ENCODE peak calls at places on chromosome 16, in four cellular contexts. Y, E, F and O are unnamed samples.

GRCh38 chr16:88298882-88299745 is 83.6 kb upstream of the ZNF469 start:
- DNase-seq in E (no peak), Y (no peak), F (no peak), O (no peak)

GRCh38 chr16:4415538-4416199 is 727 bp downstream of the CORO7 start:
- DNase-seq in E (peak), Y (no peak), F (no peak), O (peak)

GRCh38 chr16:20928774-20929411 is 28.3 kb downstream of the LYRM1 start:
- DNase-seq in E (no peak), Y (no peak), F (no peak), O (no peak)

GRCh38 chr16:11405331-11406176 is 60.3 kb downstream of the RMI2 start:
- DNase-seq in E (no peak), Y (no peak), F (no peak), O (no peak)

GRCh38 chr16:72997141-72997542 is 50.8 kb downstream of the ZFHX3 start:
- DNase-seq in Y (no peak), F (no peak), E (peak), O (no peak)

GRCh38 chr16:23710008-23710407 is 3.0 kb downstream of the ERN2 start:
- DNase-seq in E (no peak), F (no peak), Y (no peak), O (no peak)

GRCh38 chr16:9138731-9139501 is 47.5 kb downstream of the HAPSTR1 start:
- DNase-seq in Y (no peak), F (peak), E (peak), O (no peak)

GRCh38 chr16:50555269-50555875 is 7.2 kb downstream of the NKD1 start:
- DNase-seq in F (no peak), E (no peak), Y (no peak), O (no peak)

GRCh38 chr16:14307623-14308356 is 236.7 kb downstream of the MRTFB start:
- DNase-seq in F (no peak), Y (no peak), E (no peak), O (no peak)

GRCh38 chr16:87924041-87924851 is 12.1 kb downstream of the CA5A start:
- DNase-seq in E (no peak), Y (no peak), F (no peak), O (no peak)

GRCh38 chr16:72860726-72861562 is 187.0 kb downstream of the ZFHX3 start:
- DNase-seq in Y (no peak), F (no peak), E (no peak), O (no peak)

GRCh38 chr16:71542377-71542776 is 16.2 kb downstream of the CHST4 start:
- DNase-seq in Y (no peak), F (no peak), E (no peak), O (no peak)

GRCh38 chr16:11738742-11739544 is 3.7 kb downstream of the TXNDC11 start:
- DNase-seq in E (no peak), F (no peak), Y (no peak), O (no peak)

GRCh38 chr16:11629071-11630030 is 38.9 kb upstream of the SNN start:
- DNase-seq in F (no peak), E (no peak), Y (no peak), O (no peak)

GRCh38 chr16:64122177-64122576 is 999.7 kb downstream of the CDH11 start:
- DNase-seq in Y (no peak), E (peak), F (no peak), O (no peak)

GRCh38 chr16:3138823-3139426 is 4.1 kb downstream of the ZNF213 start:
- DNase-seq in E (no peak), F (no peak), Y (no peak), O (no peak)

GRCh38 chr16:85556456-85557082 is 56.6 kb upstream of the GSE1 start:
- DNase-seq in F (peak), Y (no peak), E (peak), O (no peak)

GRCh38 chr16:24700549-24701392 is 28.7 kb upstream of the TNRC6A start:
- DNase-seq in F (peak), Y (peak), E (peak), O (no peak)

GRCh38 chr16:85476389-85476788 is 136.7 kb upstream of the GSE1 start:
- DNase-seq in Y (no peak), F (no peak), E (no peak), O (no peak)

GRCh38 chr16:85601730-85602401 is 11.3 kb upstream of the GSE1 start:
- DNase-seq in F (peak), Y (no peak), E (no peak), O (no peak)

DNA sequence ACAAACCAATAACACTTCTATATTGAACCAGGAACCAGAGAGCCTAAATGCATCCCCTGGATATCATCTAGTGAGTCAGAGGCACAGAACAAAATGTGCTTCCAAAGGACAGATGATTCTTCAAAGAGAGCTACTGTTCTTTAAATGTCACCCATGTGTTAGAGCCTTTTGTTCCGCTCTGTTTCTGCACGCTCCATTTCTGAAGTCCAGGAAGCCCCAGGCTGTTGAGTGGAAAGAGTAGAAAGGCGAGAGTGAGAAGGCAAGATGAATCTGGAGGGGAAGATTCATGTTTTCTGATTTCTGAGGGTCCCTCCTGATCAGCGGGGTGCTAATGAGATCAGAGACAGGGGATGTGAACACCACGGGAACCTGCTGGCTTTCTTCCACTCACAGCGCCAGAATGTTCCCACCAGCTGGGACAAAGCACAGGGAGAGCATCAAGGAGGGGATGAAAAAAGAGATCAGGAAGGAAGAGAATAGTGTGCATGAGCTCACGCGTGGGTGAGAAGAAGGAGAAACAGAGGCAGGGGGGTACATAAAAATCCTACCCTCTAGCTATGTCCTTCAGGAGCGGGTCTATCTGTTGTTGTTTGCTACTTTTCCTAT is 559.9 kb upstream of the HSBP1 start:
- DNase-seq in F (no peak), E (no peak), Y (no peak), O (no peak)
- H3K27ac ChIP-seq in F (no peak), E (no peak), Y (no peak), O (peak)

GRCh38 chr16:27634781-27635180 is 84.8 kb downstream of the KATNIP start:
- DNase-seq in Y (no peak), F (no peak), E (no peak), O (no peak)
- H3K27ac ChIP-seq in Y (no peak), F (no peak), E (no peak), O (no peak)

DNA sequence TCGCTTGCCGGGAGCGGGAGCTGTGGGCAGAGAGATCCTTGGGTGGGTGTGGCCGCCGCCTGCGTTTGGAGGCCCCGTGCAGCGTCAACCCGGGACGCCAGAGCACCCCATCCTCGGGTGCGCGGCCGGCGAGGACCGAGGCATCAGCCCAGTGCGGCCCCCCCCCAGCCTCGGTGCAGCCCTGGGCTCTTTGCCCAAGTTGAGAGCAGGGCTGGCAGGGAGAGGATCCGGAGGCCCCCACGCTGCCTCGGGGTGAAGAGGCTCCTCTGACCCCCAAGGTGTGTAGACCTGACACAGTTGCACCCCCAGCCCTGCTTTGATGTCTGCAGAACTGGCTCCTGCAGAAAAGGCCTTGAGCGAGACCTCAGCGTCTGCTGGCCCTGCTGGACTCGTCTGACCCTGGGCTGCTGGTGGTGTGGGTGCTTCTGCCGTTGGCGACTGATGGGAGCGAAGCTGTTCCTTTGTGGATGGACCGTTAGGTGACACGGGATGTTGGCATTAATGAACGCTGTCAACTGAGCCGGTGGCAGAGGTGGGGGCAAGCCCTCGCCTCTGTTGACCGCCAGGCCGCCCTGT is 8.0 kb downstream of the CACNA1H start:
- DNase-seq in E (no peak), Y (no peak), F (no peak), O (no peak)
- H3K27ac ChIP-seq in E (peak), Y (peak), F (peak), O (no peak)

DNA sequence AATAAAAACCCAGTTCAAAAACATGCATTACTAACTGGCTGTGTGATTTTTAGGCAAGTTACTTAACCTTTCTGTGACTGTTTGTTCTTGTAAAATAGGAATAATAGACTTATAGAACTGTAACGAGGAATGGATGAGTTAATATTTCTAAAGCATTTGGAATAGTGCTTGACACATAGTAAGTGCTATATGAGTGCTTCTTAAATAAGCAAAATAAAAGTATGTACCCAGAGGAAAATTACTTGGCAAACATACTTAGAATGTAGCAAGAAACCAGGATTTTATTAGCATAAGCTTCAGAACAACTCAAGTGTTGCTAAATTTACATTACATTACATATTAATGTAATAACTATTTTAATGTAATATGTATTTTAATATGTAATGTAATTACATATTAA is 14.0 kb downstream of the NFAT5 start:
- DNase-seq in F (no peak), Y (no peak), E (no peak), O (no peak)
- H3K27ac ChIP-seq in F (no peak), Y (no peak), E (no peak), O (no peak)

DNA sequence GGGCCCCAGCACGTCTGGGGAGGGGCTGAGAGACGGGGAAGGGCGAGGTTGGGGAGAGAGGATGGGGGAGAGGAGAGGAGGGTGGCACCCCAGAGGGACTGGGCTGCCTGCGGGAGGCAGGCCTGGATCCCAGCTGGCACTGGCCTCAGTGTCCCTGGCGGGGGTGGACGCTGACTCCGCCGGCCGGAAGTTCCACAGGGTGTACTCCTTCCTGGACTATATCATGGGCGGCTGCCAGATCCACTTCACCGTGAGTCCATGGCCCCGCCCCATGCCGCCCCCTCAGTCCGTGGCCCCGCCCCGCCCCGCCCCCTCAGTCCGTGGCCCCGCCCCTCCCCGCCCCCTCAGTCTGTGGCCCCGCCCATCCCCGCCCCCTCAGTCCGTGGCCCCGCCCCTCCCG is 11.3 kb downstream of the CPNE7 start:
- DNase-seq in Y (no peak), E (no peak), F (no peak), O (no peak)
- H3K27ac ChIP-seq in Y (no peak), E (no peak), F (no peak), O (no peak)

DNA sequence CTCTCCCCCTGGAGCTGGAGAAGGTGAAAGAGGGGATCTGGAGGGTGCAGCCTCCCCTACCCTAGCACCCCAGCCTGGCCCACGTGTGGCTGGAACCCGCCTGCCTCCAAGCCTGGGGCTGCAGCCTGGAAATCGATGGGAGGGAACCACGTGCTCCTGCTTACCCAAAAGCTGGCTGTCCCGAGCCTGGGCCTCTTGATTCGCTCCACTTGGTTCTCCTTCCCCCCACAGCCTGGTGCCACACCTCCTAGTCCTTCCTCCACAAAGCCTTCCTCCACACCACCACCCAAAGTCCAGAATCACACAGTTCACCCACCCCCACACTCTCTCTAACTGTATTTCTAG is 29.3 kb downstream of the CFAP20 start:
- DNase-seq in Y (no peak), E (no peak), F (no peak), O (no peak)
- H3K27ac ChIP-seq in Y (no peak), E (no peak), F (no peak), O (no peak)

DNA sequence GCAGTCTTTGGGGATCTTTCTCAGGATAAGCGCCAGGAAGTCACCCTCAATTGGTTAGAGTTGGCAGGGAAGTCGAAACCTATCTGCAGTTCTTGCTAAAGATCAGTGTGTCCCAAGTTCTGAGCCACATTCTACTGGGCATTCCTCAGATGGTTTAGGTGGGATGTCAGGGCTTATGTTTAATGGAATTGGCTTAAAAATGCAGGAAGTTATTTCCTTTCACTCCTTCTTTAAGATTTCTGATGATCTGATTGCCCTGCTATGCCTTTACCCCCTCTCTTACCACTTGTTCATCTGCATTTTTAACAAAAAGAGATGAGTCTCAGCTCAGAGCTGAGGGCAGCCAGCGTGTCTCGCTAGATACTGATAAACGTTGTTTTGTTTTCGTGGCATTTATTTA is 30.8 kb downstream of the FOXL1 start:
- DNase-seq in F (no peak), E (no peak), Y (no peak), O (no peak)
- H3K27ac ChIP-seq in F (no peak), E (no peak), Y (no peak), O (no peak)

GRCh38 chr16:69327585-69328310 is 2.6 kb downstream of the PDF start:
- DNase-seq in E (no peak), F (peak), Y (no peak), O (no peak)

GRCh38 chr16:69324013-69324531 is 6.3 kb downstream of the PDF start:
- DNase-seq in F (peak), Y (no peak), E (peak), O (no peak)

GRCh38 chr16:69325784-69326171 is 4.6 kb downstream of the PDF start:
- DNase-seq in E (no peak), Y (no peak), F (no peak), O (no peak)

GRCh38 chr16:69324585-69325253 is 5.7 kb downstream of the PDF start:
- DNase-seq in Y (no peak), E (no peak), F (no peak), O (no peak)

GRCh38 chr16:69326172-69326873 is 4.1 kb downstream of the PDF start:
- DNase-seq in E (no peak), Y (no peak), F (no peak), O (no peak)
- H3K27ac ChIP-seq in E (no peak), Y (no peak), F (no peak), O (no peak)